ENCODE peak calls at places on chromosomes 1 and 21, in seven cellular contexts. One of them, this sample, is unnamed.

GRCh38 chr1:31627301-31627929 is 9.9 kb downstream of the HCRTR1 start:
- DNase-seq in neural crest cell: no peak
- DNase-seq in GM06990: no peak
- DNase-seq in GM10248: no peak
- DNase-seq in ascending aorta: no peak
- DNase-seq in CD14-positive monocyte: no peak
- DNase-seq in CD4-positive, alpha-beta T cell: no peak
- DNase-seq in this sample: no peak

GRCh38 chr21:45630876-45631275 is 12.6 kb upstream of the PCBP3 start:
- DNase-seq in neural crest cell: no peak
- DNase-seq in CD14-positive monocyte: no peak
- DNase-seq in GM10248: no peak
- DNase-seq in GM06990: no peak
- DNase-seq in CD4-positive, alpha-beta T cell: no peak
- DNase-seq in ascending aorta: no peak
- DNase-seq in this sample: no peak

GRCh38 chr21:26842976-26843911 is 2.0 kb downstream of the ADAMTS1 start:
- DNase-seq in GM10248: no peak
- DNase-seq in ascending aorta: peak
- DNase-seq in GM06990: no peak
- DNase-seq in neural crest cell: peak
- DNase-seq in CD4-positive, alpha-beta T cell: no peak
- DNase-seq in CD14-positive monocyte: no peak
- DNase-seq in this sample: peak

GRCh38 chr21:46157396-46157986 is 2.1 kb upstream of the FTCD start:
- DNase-seq in ascending aorta: peak
- DNase-seq in neural crest cell: no peak
- DNase-seq in CD4-positive, alpha-beta T cell: no peak
- DNase-seq in GM10248: no peak
- DNase-seq in CD14-positive monocyte: no peak
- DNase-seq in GM06990: no peak
- DNase-seq in this sample: no peak

GRCh38 chr1:232011961-232012360 is 385.4 kb downstream of the DISC1 start:
- DNase-seq in CD4-positive, alpha-beta T cell: no peak
- DNase-seq in neural crest cell: no peak
- DNase-seq in GM10248: no peak
- DNase-seq in ascending aorta: no peak
- DNase-seq in GM06990: no peak
- DNase-seq in CD14-positive monocyte: no peak
- DNase-seq in this sample: no peak

GRCh38 chr21:36487641-36488307 is 7.9 kb upstream of the CLDN14 start:
- DNase-seq in GM10248: no peak
- DNase-seq in CD4-positive, alpha-beta T cell: no peak
- DNase-seq in CD14-positive monocyte: no peak
- DNase-seq in neural crest cell: no peak
- DNase-seq in GM06990: no peak
- DNase-seq in ascending aorta: no peak
- DNase-seq in this sample: no peak

GRCh38 chr1:230772457-230773395 is 25.5 kb downstream of the CAPN9 start:
- DNase-seq in GM06990: no peak
- DNase-seq in ascending aorta: no peak
- DNase-seq in neural crest cell: no peak
- DNase-seq in CD4-positive, alpha-beta T cell: no peak
- DNase-seq in GM10248: no peak
- DNase-seq in CD14-positive monocyte: no peak
- DNase-seq in this sample: no peak

GRCh38 chr1:26284597-26285351 is 4.9 kb downstream of the SH3BGRL3 start:
- DNase-seq in neural crest cell: peak
- DNase-seq in CD14-positive monocyte: peak
- DNase-seq in CD4-positive, alpha-beta T cell: peak
- DNase-seq in GM06990: peak
- DNase-seq in ascending aorta: peak
- DNase-seq in GM10248: peak
- DNase-seq in this sample: peak

GRCh38 chr1:160888926-160889325 is 3.9 kb upstream of the ITLN1 start:
- DNase-seq in GM06990: no peak
- DNase-seq in neural crest cell: no peak
- DNase-seq in CD14-positive monocyte: no peak
- DNase-seq in ascending aorta: no peak
- DNase-seq in GM10248: no peak
- DNase-seq in CD4-positive, alpha-beta T cell: no peak
- DNase-seq in this sample: no peak

GRCh38 chr1:53734650-53735211 is 4.2 kb downstream of the GLIS1 start:
- DNase-seq in CD4-positive, alpha-beta T cell: no peak
- DNase-seq in neural crest cell: no peak
- DNase-seq in GM10248: no peak
- DNase-seq in CD14-positive monocyte: no peak
- DNase-seq in GM06990: no peak
- DNase-seq in ascending aorta: no peak
- DNase-seq in this sample: no peak

GRCh38 chr1:152858062-152858461 is 1.7 kb upstream of the LCE7A start:
- DNase-seq in GM06990: no peak
- DNase-seq in neural crest cell: no peak
- DNase-seq in CD4-positive, alpha-beta T cell: no peak
- DNase-seq in GM10248: no peak
- DNase-seq in ascending aorta: no peak
- DNase-seq in CD14-positive monocyte: no peak
- DNase-seq in this sample: no peak

GRCh38 chr21:18499761-18500376 is 96.3 kb upstream of the TMPRSS15 start:
- DNase-seq in GM06990: peak
- DNase-seq in neural crest cell: peak
- DNase-seq in GM10248: no peak
- DNase-seq in CD4-positive, alpha-beta T cell: no peak
- DNase-seq in CD14-positive monocyte: no peak
- DNase-seq in ascending aorta: no peak
- DNase-seq in this sample: no peak

GRCh38 chr1:248613742-248614141 is 16.2 kb upstream of the OR2T10 start:
- DNase-seq in neural crest cell: no peak
- DNase-seq in CD14-positive monocyte: no peak
- DNase-seq in ascending aorta: no peak
- DNase-seq in GM06990: no peak
- DNase-seq in GM10248: no peak
- DNase-seq in CD4-positive, alpha-beta T cell: no peak
- DNase-seq in this sample: no peak

GRCh38 chr1:248618119-248618518 is 16.8 kb downstream of the OR2T11 start:
- DNase-seq in CD14-positive monocyte: no peak
- DNase-seq in neural crest cell: no peak
- DNase-seq in CD4-positive, alpha-beta T cell: no peak
- DNase-seq in ascending aorta: no peak
- DNase-seq in GM06990: no peak
- DNase-seq in GM10248: no peak
- DNase-seq in this sample: no peak

GRCh38 chr1:248622491-248623106 is 12.3 kb downstream of the OR2T11 start:
- DNase-seq in CD4-positive, alpha-beta T cell: no peak
- DNase-seq in GM10248: peak
- DNase-seq in neural crest cell: no peak
- DNase-seq in GM06990: peak
- DNase-seq in CD14-positive monocyte: no peak
- DNase-seq in ascending aorta: no peak
- DNase-seq in this sample: no peak

DNA sequence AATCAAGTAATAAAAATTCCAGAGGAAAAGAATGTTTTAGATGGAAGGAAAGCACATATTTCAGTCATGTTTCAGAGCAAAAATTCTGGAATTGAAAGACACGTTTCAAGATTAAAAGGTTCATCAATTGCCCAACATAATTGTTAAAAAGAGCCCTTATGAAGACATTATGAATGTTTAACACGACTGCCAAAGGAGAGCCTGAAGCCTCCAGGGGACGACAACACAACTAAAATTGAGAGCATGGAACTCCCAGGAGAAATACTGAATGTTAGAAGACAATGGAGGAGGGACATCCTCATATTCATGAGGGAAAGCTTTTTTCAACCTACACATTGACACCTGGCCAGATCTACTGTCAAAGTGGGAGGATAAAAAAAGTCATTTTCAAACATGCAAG is 16.0 kb downstream of the OR2T11 start:
- DNase-seq in GM06990: no peak
- DNase-seq in CD4-positive, alpha-beta T cell: peak
- DNase-seq in ascending aorta: no peak
- DNase-seq in neural crest cell: no peak
- DNase-seq in CD14-positive monocyte: no peak
- DNase-seq in GM10248: peak
- DNase-seq in this sample: no peak
- TF ChIP-seq CTCF in GM06990: peak
- TF ChIP-seq CTCF in CD4-positive, alpha-beta T cell: peak
- TF ChIP-seq CTCF in ascending aorta: peak
- TF ChIP-seq CTCF in neural crest cell: peak
- TF ChIP-seq CTCF in CD14-positive monocyte: peak
- TF ChIP-seq CTCF in GM10248: peak
- TF ChIP-seq CTCF in this sample: no peak

GRCh38 chr1:27307851-27308598 is 13.9 kb upstream of the TMEM222 start:
- DNase-seq in CD14-positive monocyte: no peak
- DNase-seq in GM06990: no peak
- DNase-seq in GM10248: no peak
- DNase-seq in neural crest cell: no peak
- DNase-seq in ascending aorta: no peak
- DNase-seq in CD4-positive, alpha-beta T cell: no peak
- DNase-seq in this sample: no peak

GRCh38 chr1:27303509-27303908 is 18.5 kb upstream of the TMEM222 start:
- DNase-seq in ascending aorta: no peak
- DNase-seq in neural crest cell: no peak
- DNase-seq in GM10248: no peak
- DNase-seq in GM06990: no peak
- DNase-seq in CD4-positive, alpha-beta T cell: no peak
- DNase-seq in CD14-positive monocyte: no peak
- DNase-seq in this sample: no peak

GRCh38 chr1:27302612-27303011 is 19.4 kb upstream of the TMEM222 start:
- DNase-seq in CD4-positive, alpha-beta T cell: no peak
- DNase-seq in ascending aorta: no peak
- DNase-seq in GM06990: no peak
- DNase-seq in CD14-positive monocyte: no peak
- DNase-seq in GM10248: no peak
- DNase-seq in neural crest cell: no peak
- DNase-seq in this sample: no peak

GRCh38 chr1:27306071-27306470 is 15.9 kb upstream of the TMEM222 start:
- DNase-seq in neural crest cell: no peak
- DNase-seq in CD14-positive monocyte: no peak
- DNase-seq in ascending aorta: no peak
- DNase-seq in CD4-positive, alpha-beta T cell: no peak
- DNase-seq in GM10248: no peak
- DNase-seq in GM06990: no peak
- DNase-seq in this sample: no peak

DNA sequence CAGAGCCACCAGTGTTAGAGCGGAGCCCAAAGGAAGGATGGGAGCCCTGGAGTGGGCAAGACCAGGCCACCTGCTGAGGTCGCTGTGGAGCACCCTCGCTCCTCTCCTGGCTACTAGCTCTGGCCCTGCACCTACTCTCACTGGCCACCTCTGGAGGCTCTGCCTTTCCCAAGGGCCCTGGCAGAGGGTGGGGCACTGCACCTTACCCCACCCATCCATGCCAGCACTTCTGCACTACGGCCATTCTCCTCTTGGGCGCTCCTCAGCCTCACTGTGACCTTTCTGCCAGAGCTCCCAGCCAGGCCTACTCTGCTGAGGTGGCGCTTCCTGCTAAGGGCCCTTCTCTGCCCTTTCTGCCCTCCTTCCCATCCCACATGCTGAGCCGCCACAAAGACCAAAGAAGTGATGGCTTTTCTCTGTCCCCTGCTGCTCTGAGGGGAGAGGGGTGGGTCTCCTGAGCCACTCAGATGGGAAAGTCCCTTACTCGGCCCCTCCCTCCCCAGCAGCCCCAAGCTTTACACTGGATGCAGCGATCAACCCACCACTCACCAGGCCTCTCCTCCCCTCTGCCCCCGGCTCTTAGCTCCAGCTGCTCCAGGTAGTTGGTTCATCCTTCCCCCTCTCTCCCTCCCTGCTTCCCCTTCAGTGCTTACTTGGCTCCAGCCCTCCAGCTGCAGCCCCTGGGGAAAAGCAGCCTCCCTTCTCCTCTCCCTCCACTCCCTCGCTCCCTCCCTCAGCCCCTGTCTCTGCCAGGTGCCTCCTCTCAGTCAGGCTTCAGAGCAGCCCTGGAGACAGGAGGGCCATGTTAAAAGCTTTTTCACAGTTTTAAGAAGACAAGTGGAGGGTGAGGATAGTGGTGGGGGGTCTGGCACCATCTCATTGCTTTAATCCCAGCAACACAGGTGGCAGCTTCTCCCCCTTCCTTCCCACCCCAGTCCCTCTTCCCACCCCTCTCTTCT is 14.8 kb upstream of the TMEM222 start:
- DNase-seq in GM06990: no peak
- DNase-seq in CD4-positive, alpha-beta T cell: no peak
- DNase-seq in ascending aorta: no peak
- DNase-seq in neural crest cell: no peak
- DNase-seq in GM10248: no peak
- DNase-seq in CD14-positive monocyte: no peak
- DNase-seq in this sample: no peak
- TF ChIP-seq CTCF in GM06990: peak
- TF ChIP-seq CTCF in CD4-positive, alpha-beta T cell: no peak
- TF ChIP-seq CTCF in ascending aorta: no peak
- TF ChIP-seq CTCF in neural crest cell: peak
- TF ChIP-seq CTCF in GM10248: no peak
- TF ChIP-seq CTCF in CD14-positive monocyte: no peak
- TF ChIP-seq CTCF in this sample: no peak

DNA sequence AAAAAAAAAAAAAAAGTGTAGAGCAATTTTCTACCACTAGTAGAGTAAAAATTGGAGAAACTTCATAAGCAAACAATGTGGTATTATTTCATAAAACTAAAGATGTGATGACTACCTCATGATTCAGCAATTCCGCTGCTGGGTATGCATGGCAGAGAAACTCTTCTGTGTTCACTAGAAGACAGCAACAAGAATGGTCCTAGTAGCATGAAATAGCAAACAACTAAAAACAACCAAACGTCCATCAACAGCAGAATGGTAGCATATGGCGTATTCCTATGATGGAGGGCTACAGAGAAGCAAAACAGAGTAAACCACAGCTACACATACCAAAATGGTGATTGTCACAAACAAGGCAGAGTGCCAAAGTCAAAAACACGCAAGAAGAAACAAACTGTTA is 18.9 kb downstream of the HTR1D start:
- DNase-seq in CD14-positive monocyte: no peak
- DNase-seq in neural crest cell: no peak
- DNase-seq in ascending aorta: no peak
- DNase-seq in GM06990: no peak
- DNase-seq in GM10248: no peak
- DNase-seq in CD4-positive, alpha-beta T cell: no peak
- DNase-seq in this sample: no peak
- TF ChIP-seq CTCF in CD14-positive monocyte: no peak
- TF ChIP-seq CTCF in neural crest cell: no peak
- TF ChIP-seq CTCF in ascending aorta: no peak
- TF ChIP-seq CTCF in GM06990: no peak
- TF ChIP-seq CTCF in GM10248: no peak
- TF ChIP-seq CTCF in CD4-positive, alpha-beta T cell: no peak
- TF ChIP-seq CTCF in this sample: no peak

GRCh38 chr1:107196973-107197562 is 56.2 kb downstream of the NTNG1 start:
- DNase-seq in CD4-positive, alpha-beta T cell: no peak
- DNase-seq in neural crest cell: peak
- DNase-seq in ascending aorta: no peak
- DNase-seq in GM06990: no peak
- DNase-seq in GM10248: no peak
- DNase-seq in CD14-positive monocyte: no peak
- DNase-seq in this sample: no peak
- TF ChIP-seq CTCF in CD4-positive, alpha-beta T cell: no peak
- TF ChIP-seq CTCF in neural crest cell: peak
- TF ChIP-seq CTCF in ascending aorta: no peak
- TF ChIP-seq CTCF in GM06990: peak
- TF ChIP-seq CTCF in GM10248: peak
- TF ChIP-seq CTCF in CD14-positive monocyte: peak
- TF ChIP-seq CTCF in this sample: no peak

GRCh38 chr1:44294588-44295007 is 60.5 kb downstream of the ERI3 start:
- DNase-seq in ascending aorta: peak
- DNase-seq in neural crest cell: no peak
- DNase-seq in CD14-positive monocyte: no peak
- DNase-seq in CD4-positive, alpha-beta T cell: no peak
- DNase-seq in GM06990: no peak
- DNase-seq in GM10248: no peak
- DNase-seq in this sample: no peak
- TF ChIP-seq CTCF in ascending aorta: peak
- TF ChIP-seq CTCF in neural crest cell: peak
- TF ChIP-seq CTCF in CD14-positive monocyte: no peak
- TF ChIP-seq CTCF in CD4-positive, alpha-beta T cell: no peak
- TF ChIP-seq CTCF in GM06990: peak
- TF ChIP-seq CTCF in GM10248: no peak
- TF ChIP-seq CTCF in this sample: no peak

This sample was measured in natural killer cell.